ENCODE peak calls at places on chromosomes 7 and 10, in six cellular contexts. C, U, D, X, E and N are unnamed samples.

GRCh38 chr7:38169862-38170261 is 8.2 kb upstream of the STARD3NL start:
- DNase-seq in C (peak; percentile 32), U (no peak), D (peak; percentile 45), X (no peak), E (no peak), N (peak; percentile 69)

GRCh38 chr7:151904270-151904669 is 27.4 kb upstream of the PRKAG2 start:
- DNase-seq in C (no peak), U (no peak), D (no peak), X (no peak), E (no peak), N (no peak)

GRCh38 chr10:4677296-4678021 is 148.5 kb upstream of the AKR1E2 start:
- DNase-seq in C (no peak), U (no peak), D (no peak), X (no peak), E (no peak), N (no peak)

GRCh38 chr10:48506147-48506917 is 98.5 kb downstream of the ARHGAP22 start:
- DNase-seq in C (peak; percentile 41), U (no peak), D (no peak), X (peak; percentile 81), E (peak; percentile 45), N (peak; percentile 31)

GRCh38 chr10:96371356-96371755 is 12.6 kb upstream of the OPALIN start:
- DNase-seq in C (no peak), U (no peak), D (no peak), X (no peak), E (no peak), N (no peak)

GRCh38 chr10:87837445-87837844 is 19.4 kb upstream of the ATAD1 start:
- DNase-seq in C (no peak), U (no peak), D (no peak), X (no peak), E (no peak), N (no peak)

GRCh38 chr7:32890553-32891045 is 961 bp downstream of the KBTBD2 start:
- DNase-seq in C (peak; percentile 41), U (peak; percentile 9), D (no peak), X (peak; percentile 21), E (no peak), N (peak; percentile 62)

GRCh38 chr10:59362991-59363390 is 642 bp upstream of the FAM13C start:
- DNase-seq in C (peak; percentile 67), U (no peak), D (no peak), X (no peak), E (peak; percentile 66), N (peak; percentile 20)

GRCh38 chr10:71920540-71921318 is 43.5 kb upstream of the CHST3 start:
- DNase-seq in C (no peak), U (no peak), D (no peak), X (peak; percentile 32), E (no peak), N (peak; percentile 54)

GRCh38 chr10:124697837-124698559 is 46.2 kb downstream of the FAM53B start:
- DNase-seq in C (no peak), U (no peak), D (no peak), X (no peak), E (peak; percentile 27), N (peak; percentile 29)

GRCh38 chr7:107579881-107580715 is at the start of gene BCAP29:
- DNase-seq in C (peak; percentile 73), U (peak; percentile 27), D (no peak), X (peak; percentile 95), E (peak; percentile 85), N (peak; percentile 70)

GRCh38 chr7:101226686-101227085 is 8.7 kb downstream of the ZNHIT1 start:
- DNase-seq in C (peak; percentile 13), U (no peak), D (no peak), X (no peak), E (no peak), N (no peak)

GRCh38 chr10:124105594-124105993 is 12.2 kb upstream of the CHST15 start:
- DNase-seq in C (peak; percentile 33), U (no peak), D (no peak), X (no peak), E (no peak), N (peak; percentile 17)

GRCh38 chr7:74191231-74191630 is 17.1 kb downstream of the EIF4H start:
- DNase-seq in C (no peak), U (no peak), D (no peak), X (no peak), E (no peak), N (no peak)

GRCh38 chr10:4514445-4515108 is 311.4 kb upstream of the AKR1E2 start:
- DNase-seq in C (peak; percentile 59), U (no peak), D (no peak), X (no peak), E (no peak), N (no peak)

GRCh38 chr10:70783056-70783684 is 2.0 kb downstream of the TBATA start:
- DNase-seq in C (no peak), U (no peak), D (no peak), X (no peak), E (no peak), N (no peak)